ENCODE peak calls at places on chromosomes 6 and 20, in five cellular contexts. X is H9, Q is H1, D is mesenchymal stem cell, U is neuronal stem cell. Z is an unnamed sample.

GRCh38 chr6:42618686-42619085 is 54.9 kb downstream of the UBR2 start:
- DNase-seq in X (peak), Q (no peak), D (no peak), U (no peak), Z (peak)

GRCh38 chr6:112990971-112991370 is 643.8 kb downstream of the RFPL4B start:
- DNase-seq in X (no peak), Q (no peak), D (peak), U (no peak), Z (no peak)

GRCh38 chr6:144327081-144327480 is 41.9 kb downstream of the UTRN start:
- DNase-seq in X (no peak), Q (no peak), D (no peak), U (no peak), Z (peak)

GRCh38 chr20:63750807-63751470 is 11.4 kb downstream of the SLC2A4RG start:
- DNase-seq in X (peak), Q (no peak), D (no peak), U (no peak), Z (no peak)

GRCh38 chr6:63792846-63793245 is 157.2 kb downstream of the PHF3 start:
- DNase-seq in X (no peak), Q (no peak), D (no peak), U (no peak), Z (no peak)

GRCh38 chr6:79441222-79441621 is 96.0 kb downstream of the LCA5 start:
- DNase-seq in X (no peak), Q (no peak), D (no peak), U (no peak), Z (no peak)

GRCh38 chr6:137821486-137821885 is 45.6 kb upstream of the TNFAIP3 start:
- DNase-seq in X (no peak), Q (no peak), D (no peak), U (no peak), Z (no peak)

GRCh38 chr6:34044945-34045595 is 100.8 kb downstream of the GRM4 start:
- DNase-seq in X (no peak), Q (no peak), D (no peak), U (no peak), Z (no peak)

GRCh38 chr20:12575352-12576095 is 433.2 kb upstream of the SPTLC3 start:
- DNase-seq in X (no peak), Q (no peak), D (peak), U (no peak), Z (peak)

GRCh38 chr6:100461273-100461919 is 3.3 kb downstream of the SIM1 start:
- DNase-seq in X (peak), Q (no peak), D (peak), U (peak), Z (no peak)

GRCh38 chr6:27825025-27825823 is 87.0 kb downstream of the OR2B2 start:
- DNase-seq in X (no peak), Q (no peak), D (peak), U (no peak), Z (peak)

GRCh38 chr6:116877743-116878142 is 701 bp downstream of the RFX6 start:
- DNase-seq in X (peak), Q (no peak), D (no peak), U (no peak), Z (no peak)

GRCh38 chr6:43060034-43060754 is 763 bp downstream of the KLC4 start:
- DNase-seq in X (no peak), Q (no peak), D (no peak), U (no peak), Z (peak)

GRCh38 chr6:150537481-150537880 is 62.2 kb upstream of the PLEKHG1 start:
- DNase-seq in X (no peak), Q (no peak), D (no peak), U (no peak), Z (no peak)

GRCh38 chr6:36368921-36369880 is 18.3 kb downstream of the ETV7 start:
- DNase-seq in X (no peak), Q (no peak), D (peak), U (no peak), Z (peak)

GRCh38 chr20:37193226-37193625 is 13.9 kb upstream of the MROH8 start:
- DNase-seq in X (no peak), Q (no peak), D (no peak), U (no peak), Z (no peak)

GRCh38 chr6:7691021-7691420 is 34.9 kb upstream of the BMP6 start:
- DNase-seq in X (no peak), Q (no peak), D (no peak), U (no peak), Z (peak)
- H3K4me2 ChIP-seq in X (no peak), Q (no peak), D (no peak), U (no peak), Z (no peak)

GRCh38 chr6:152905551-152906299 is 77.1 kb downstream of the FBXO5 start:
- DNase-seq in X (no peak), Q (no peak), D (no peak), U (no peak), Z (no peak)
- H2BK12ac ChIP-seq in X (no peak), Q (no peak), D (no peak), U (no peak), Z (no peak)

DNA sequence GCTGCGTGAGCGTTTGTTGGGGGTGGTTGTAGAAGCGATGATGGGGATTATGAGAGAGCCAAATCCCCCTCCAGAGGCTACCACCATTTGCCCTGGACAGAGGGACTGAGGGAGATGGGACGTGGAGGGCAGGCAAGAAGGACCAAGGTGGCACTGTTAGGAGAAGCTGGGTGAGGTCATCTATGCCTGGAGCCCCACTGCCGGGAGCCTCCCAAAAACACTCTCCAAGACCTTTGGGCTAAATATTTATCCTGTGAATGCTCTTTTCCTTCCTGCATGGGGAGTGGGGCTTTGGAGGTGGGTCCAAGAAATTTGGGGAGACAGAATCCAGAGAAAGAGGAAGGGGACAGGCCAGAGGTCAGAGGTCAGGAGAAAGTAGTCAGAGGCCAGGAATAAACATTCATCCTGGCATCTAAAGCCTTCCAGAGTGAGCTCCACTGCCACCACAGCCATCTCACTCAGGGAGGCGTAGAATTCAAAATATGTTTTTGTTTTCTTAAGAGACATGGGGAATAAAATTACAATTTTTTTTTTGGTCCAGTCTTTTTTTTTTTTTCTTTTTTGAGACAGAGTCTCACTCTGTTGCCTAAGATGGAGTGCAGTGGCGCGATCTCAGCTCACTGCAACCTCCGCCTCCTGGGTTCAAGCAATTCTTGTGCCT is 17.8 kb upstream of the PTGIS start:
- DNase-seq in X (no peak), Q (no peak), D (no peak), U (no peak), Z (no peak)
- H4K91ac ChIP-seq in X (no peak), Q (no peak), D (no peak), U (no peak), Z (no peak)

DNA sequence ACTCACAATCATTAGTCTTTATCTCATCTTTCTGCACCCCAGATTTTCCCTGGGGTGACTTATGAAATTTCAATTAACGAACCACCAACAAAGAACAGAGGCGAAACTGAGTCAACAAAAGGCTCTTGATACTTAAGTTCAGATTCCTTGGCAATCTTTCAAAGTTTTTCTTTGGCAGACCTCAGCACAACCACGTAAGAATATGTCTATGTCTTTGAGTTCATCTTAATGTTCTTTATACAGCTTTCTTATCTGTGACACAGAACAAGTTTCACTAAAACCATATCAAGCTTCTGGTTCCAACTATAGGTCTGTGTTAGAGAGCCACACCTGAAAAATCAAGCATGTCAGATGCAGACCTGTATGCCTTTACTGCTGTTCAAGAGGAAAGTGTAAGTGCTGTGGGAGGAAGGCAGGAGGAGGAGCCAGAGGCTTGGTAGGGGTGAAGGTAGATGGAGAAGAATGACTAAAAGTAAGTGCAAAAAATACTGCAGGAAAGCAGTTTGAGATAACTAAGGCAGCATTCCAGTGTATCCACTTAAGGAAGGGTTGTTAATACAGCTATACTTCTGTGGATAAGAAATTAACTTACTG is 271.3 kb downstream of the KHDC1L start:
- DNase-seq in X (no peak), Q (no peak), D (peak), U (no peak), Z (no peak)
- H3K4me2 ChIP-seq in X (no peak), Q (no peak), D (no peak), U (no peak), Z (no peak)

DNA sequence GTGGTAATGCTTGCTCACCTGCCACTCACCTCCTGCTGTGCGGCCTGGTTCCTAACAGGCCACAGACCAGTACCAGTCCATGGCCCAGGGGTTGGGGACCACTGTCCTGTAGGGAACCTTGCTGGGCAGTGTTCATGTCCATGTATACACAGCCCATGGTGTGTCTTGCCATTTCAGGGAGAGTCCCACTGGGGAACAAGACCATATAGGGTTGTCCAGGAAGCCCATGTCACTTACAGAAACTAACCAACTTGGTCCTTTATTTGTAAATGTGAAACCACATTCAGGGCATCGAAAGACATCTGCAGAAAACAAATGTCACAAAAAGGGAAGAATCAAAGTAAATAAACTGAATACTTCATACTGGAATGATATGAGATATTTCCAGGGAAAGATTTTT is 179.1 kb downstream of the NFATC2 start:
- DNase-seq in X (no peak), Q (no peak), D (no peak), U (no peak), Z (no peak)
- H2BK12ac ChIP-seq in X (no peak), Q (no peak), D (no peak), U (no peak), Z (no peak)

DNA sequence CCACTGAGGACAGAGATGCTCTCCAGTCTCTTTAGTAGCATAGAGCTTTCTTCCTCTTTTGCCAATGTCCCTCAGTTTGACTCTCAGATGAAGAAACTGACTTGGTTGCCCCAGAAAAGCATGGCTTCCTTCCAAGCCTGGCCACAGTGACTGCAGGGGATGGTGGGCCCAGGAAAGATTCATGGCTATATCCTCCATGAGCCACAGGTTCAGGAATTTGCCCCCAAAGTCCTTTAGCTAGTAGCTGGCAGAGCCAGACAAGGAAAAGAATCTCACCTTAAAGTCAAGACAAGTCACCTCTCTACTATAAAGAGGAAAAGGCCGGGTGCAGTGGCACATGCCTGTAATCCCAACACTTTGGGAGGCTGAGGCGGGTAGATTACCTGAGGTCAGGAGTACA is 43.4 kb downstream of the TRAM2 start:
- DNase-seq in X (no peak), Q (no peak), D (no peak), U (no peak), Z (no peak)
- H4K91ac ChIP-seq in X (no peak), Q (no peak), D (no peak), U (no peak), Z (no peak)